ENCODE peak calls at places on chromosomes 12 and 14, in eight cellular contexts. V is neural progenitor cell, N is hepatocyte, J is PC-3, C is MM.1S, Q is OCI-LY7, R is HCT116, Z is GM23338. E is an unnamed sample.
A peak's percentile ranks its signal among the peaks of the same experiment; 100 is the strongest.

GRCh38 chr12:76284816-76285750 is 63.1 kb downstream of the BBS10 start:
- DNase-seq in N (peak; percentile 27), C (no peak), Z (peak; percentile 25), V (no peak), J (peak; percentile 14), Q (no peak), R (no peak), E (peak; percentile 43)

GRCh38 chr14:91369628-91370445 is 47.8 kb downstream of the CCDC88C start:
- DNase-seq in Z (no peak), N (no peak), Q (no peak), V (no peak), R (no peak), C (peak; percentile 12), J (peak; percentile 10), E (peak; percentile 39)

GRCh38 chr14:34926552-34926951 is 51.4 kb upstream of the BAZ1A start:
- DNase-seq in V (no peak), Z (no peak), C (no peak), Q (no peak), N (no peak), R (no peak), J (peak; percentile 14), E (peak; percentile 9)

GRCh38 chr12:122979001-122979907 is 1.2 kb upstream of the ARL6IP4 start:
- DNase-seq in J (no peak), V (no peak), N (no peak), Q (no peak), Z (peak; percentile 48), R (no peak), C (no peak), E (no peak)

GRCh38 chr12:18068355-18068754 is 21.6 kb downstream of the RERGL start:
- DNase-seq in Z (peak; percentile 40), N (no peak), V (no peak), C (no peak), J (no peak), Q (no peak), R (no peak), E (no peak)

GRCh38 chr12:13052414-13052813 is 8.2 kb downstream of the FAM234B start:
- DNase-seq in N (no peak), Q (no peak), R (no peak), Z (no peak), V (no peak), C (peak; percentile 72), J (no peak), E (no peak)

GRCh38 chr14:21023817-21024667 is 819 bp downstream of the NDRG2 start:
- DNase-seq in R (no peak), V (no peak), Q (no peak), J (no peak), Z (peak; percentile 44), C (no peak), N (peak; percentile 27), E (no peak)

GRCh38 chr14:79544671-79545070 is 666.6 kb downstream of the DIO2 start:
- DNase-seq in J (peak; percentile 23), R (no peak), C (no peak), V (no peak), N (no peak), Z (no peak), Q (no peak), E (peak; percentile 20)

GRCh38 chr14:90703841-90704240 is 112.4 kb downstream of the TTC7B start:
- DNase-seq in N (no peak), J (no peak), Z (no peak), Q (no peak), V (no peak), R (no peak), C (no peak), E (no peak)

GRCh38 chr12:109759595-109759994 is 46.0 kb downstream of the FAM222A start:
- DNase-seq in R (no peak), J (no peak), N (no peak), V (no peak), Q (no peak), Z (no peak), C (no peak), E (no peak)

GRCh38 chr14:91606851-91607250 is 96.7 kb upstream of the PPP4R3A start:
- DNase-seq in R (no peak), Q (no peak), V (no peak), C (no peak), N (no peak), Z (no peak), J (no peak), E (peak; percentile 58)

GRCh38 chr14:72810201-72810600 is 83.7 kb downstream of the DPF3 start:
- DNase-seq in R (no peak), J (no peak), Z (no peak), Q (no peak), C (no peak), V (no peak), N (no peak), E (peak; percentile 61)

GRCh38 chr12:38201461-38202276 is 114.9 kb upstream of the ALG10B start:
- DNase-seq in Z (no peak), C (no peak), V (no peak), Q (no peak), J (no peak), N (no peak), R (no peak), E (no peak)

GRCh38 chr14:23392613-23393012 is 15.5 kb downstream of the MYH6 start:
- DNase-seq in N (no peak), R (no peak), Z (peak; percentile 17), V (no peak), Q (no peak), C (no peak), J (no peak), E (no peak)

GRCh38 chr12:128339669-128340068 is 72.7 kb downstream of the TMEM132C start:
- DNase-seq in R (no peak), Q (no peak), V (no peak), C (no peak), Z (no peak), N (no peak), J (no peak), E (no peak)

GRCh38 chr12:116867523-116867922 is 13.7 kb downstream of the HRK start:
- DNase-seq in J (no peak), C (no peak), V (no peak), Z (peak; percentile 35), R (no peak), Q (no peak), N (no peak), E (no peak)

GRCh38 chr12:67649165-67650126 is 901 bp downstream of the DYRK2 start:
- DNase-seq in Q (peak; percentile 45), N (peak; percentile 53), V (peak; percentile 57), C (no peak), Z (peak; percentile 32), R (no peak), J (peak; percentile 24), E (peak; percentile 64)

GRCh38 chr12:80598004-80598606 is 109.3 kb upstream of the MYF6 start:
- DNase-seq in R (peak; percentile 16), J (peak; percentile 72), V (peak; percentile 41), Q (peak; percentile 53), N (peak; percentile 30), C (peak; percentile 15), Z (peak; percentile 59), E (peak; percentile 82)

GRCh38 chr12:95204141-95204866 is 13.0 kb downstream of the FGD6 start:
- DNase-seq in N (peak; percentile 94), J (peak; percentile 97), Z (peak; percentile 79), C (no peak), Q (no peak), R (peak; percentile 96), V (peak; percentile 40), E (peak; percentile 90)

GRCh38 chr12:126040307-126040706 is 975.1 kb downstream of the AACS start:
- DNase-seq in J (no peak), R (no peak), C (peak; percentile 6), V (no peak), N (no peak), Q (no peak), Z (no peak), E (no peak)

GRCh38 chr14:21509432-21510143 is 1.6 kb downstream of the METTL3 start:
- DNase-seq in C (no peak), J (no peak), Z (no peak), V (no peak), R (no peak), Q (no peak), N (no peak), E (no peak)

GRCh38 chr12:77841467-77842054 is 10.9 kb downstream of the NAV3 start:
- DNase-seq in J (peak; percentile 19), Q (no peak), V (no peak), C (peak; percentile 21), R (no peak), N (no peak), Z (no peak), E (no peak)

GRCh38 chr12:39431797-39432196 is 11.1 kb downstream of the KIF21A start:
- DNase-seq in V (no peak), C (no peak), Q (no peak), J (no peak), N (no peak), R (no peak), Z (no peak), E (no peak)

DNA sequence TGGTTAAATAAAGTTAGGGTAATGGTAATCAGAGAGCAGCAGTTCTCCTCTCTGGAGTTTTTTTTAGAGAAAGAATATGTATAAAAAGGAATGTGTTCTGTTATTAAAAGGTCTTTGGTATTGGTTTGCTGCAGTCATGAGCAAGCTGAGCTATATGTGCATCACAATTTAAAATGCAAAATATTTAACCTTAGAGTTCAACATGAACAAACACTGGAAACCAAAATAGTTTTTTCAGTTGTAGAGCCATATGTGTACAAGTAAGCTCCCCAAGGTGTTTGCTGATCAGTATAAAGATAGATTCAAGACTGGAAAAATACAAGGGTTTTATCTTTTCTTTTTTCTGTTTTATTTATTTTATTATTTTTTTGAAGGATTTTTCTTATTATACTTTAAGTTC is 245.0 kb downstream of the NUBPL start:
- DNase-seq in V (no peak), R (no peak), Z (no peak), C (no peak), Q (no peak), J (no peak), N (no peak), E (no peak)
- TF ChIP-seq EZH2phosphoT487 in V (no peak), R (no peak), Z (no peak), C (no peak), Q (no peak), J (no peak), N (no peak), E (no peak)

DNA sequence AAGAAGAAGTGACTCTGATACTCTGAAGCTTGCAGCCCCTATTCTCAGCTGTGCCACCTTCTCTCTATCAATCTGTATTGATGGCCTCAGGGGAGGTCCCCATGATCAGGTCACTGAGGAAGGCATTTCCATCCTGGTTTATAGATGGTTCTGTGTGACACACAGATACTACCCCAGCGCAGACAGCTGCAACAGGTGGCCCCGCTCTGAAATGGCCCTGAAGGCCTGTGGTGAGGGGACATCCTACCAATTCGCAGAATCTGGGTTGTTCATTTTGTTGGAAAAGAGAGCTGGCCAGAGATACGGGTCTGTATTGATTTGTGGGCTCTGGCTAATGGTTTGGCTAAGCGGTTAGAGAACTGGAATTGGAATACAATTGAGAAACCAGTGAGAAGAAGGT is 21.7 kb downstream of the DLK1 start:
- DNase-seq in Q (no peak), R (no peak), C (no peak), Z (no peak), J (no peak), N (no peak), V (no peak), E (no peak)
- H3K27ac ChIP-seq in Q (no peak overlapping the region), R (no peak overlapping the region), C (no peak overlapping the region), Z (no peak overlapping the region), J (no peak overlapping the region), N (no peak overlapping the region), V (no peak overlapping the region), E (no peak overlapping the region)

GRCh38 chr12:104281636-104282035 is 21.9 kb upstream of the EID3 start:
- DNase-seq in V (no peak), R (no peak), J (peak; percentile 58), Z (no peak), C (no peak), N (no peak), Q (no peak), E (peak; percentile 31)
- TF ChIP-seq EZH2phosphoT487 in V (no peak), R (no peak), J (no peak), Z (no peak), C (no peak), N (no peak), Q (no peak), E (no peak)

GRCh38 chr12:66129934-66130266 is 650 bp downstream of the LLPH start:
- DNase-seq in V (no peak), C (no peak), Z (no peak), Q (no peak), N (no peak), J (no peak), R (no peak), E (peak; percentile 53)
- H3K27ac ChIP-seq in V (no peak overlapping the region), C (peak overlapping the region; percentile 81), Z (no peak overlapping the region), Q (no peak overlapping the region), N (peak overlapping the region; percentile 77), J (no peak overlapping the region), R (peak overlapping the region; percentile 65), E (peak overlapping the region; percentile 28)

E was measured in GM23248.